ENCODE peak calls at places on chromosomes 11 and 22, in seven cellular contexts. X, R, U, A, Y, K and Z are unnamed samples.

GRCh38 chr11:93552874-93553273 is 9.7 kb upstream of the SMCO4 start:
- DNase-seq in X (no peak), R (no peak), U (no peak), A (no peak), Y (no peak), K (no peak), Z (no peak)

GRCh38 chr11:32405592-32405991 is 29.7 kb downstream of the WT1 start:
- DNase-seq in X (no peak), R (no peak), U (no peak), A (no peak), Y (no peak), K (no peak), Z (no peak)

GRCh38 chr11:6319879-6320410 is 356 bp downstream of the CAVIN3 start:
- DNase-seq in X (peak), R (no peak), U (peak), A (peak), Y (peak), K (peak), Z (no peak)

GRCh38 chr11:2208691-2209369 is 37.2 kb upstream of the TH start:
- DNase-seq in X (no peak), R (no peak), U (peak), A (peak), Y (no peak), K (no peak), Z (peak)

GRCh38 chr11:108754901-108755625 is 90.2 kb downstream of the DDX10 start:
- DNase-seq in X (no peak), R (no peak), U (no peak), A (no peak), Y (peak), K (no peak), Z (no peak)

GRCh38 chr22:27032121-27032761 is 374.9 kb downstream of the MIAT start:
- DNase-seq in X (no peak), R (no peak), U (peak), A (peak), Y (no peak), K (peak), Z (no peak)

GRCh38 chr11:3204141-3205015 is 14.2 kb downstream of the MRGPRG start:
- DNase-seq in X (no peak), R (no peak), U (no peak), A (no peak), Y (no peak), K (peak), Z (peak)

GRCh38 chr11:83768476-83768875 is 482.3 kb upstream of the CCDC90B start:
- DNase-seq in X (no peak), R (no peak), U (no peak), A (no peak), Y (no peak), K (no peak), Z (no peak)

GRCh38 chr11:85718991-85719807 is 33.2 kb upstream of the CCDC89 start:
- DNase-seq in X (peak), R (no peak), U (peak), A (peak), Y (peak), K (peak), Z (no peak)

GRCh38 chr11:6405039-6405667 is 13.7 kb downstream of the APBB1 start:
- DNase-seq in X (no peak), R (no peak), U (peak), A (no peak), Y (peak), K (peak), Z (no peak)

GRCh38 chr11:75577198-75577597 is 15.1 kb downstream of the SERPINH1 start:
- DNase-seq in X (peak), R (no peak), U (peak), A (no peak), Y (peak), K (peak), Z (no peak)

GRCh38 chr22:48624401-48624800 is 1203.3 kb downstream of the BRD1 start:
- DNase-seq in X (no peak), R (no peak), U (no peak), A (no peak), Y (no peak), K (no peak), Z (no peak)

GRCh38 chr11:71080239-71081097 is 171.9 kb downstream of the SHANK2 start:
- DNase-seq in X (peak), R (peak), U (peak), A (no peak), Y (peak), K (peak), Z (no peak)

GRCh38 chr11:86639172-86639571 is 33.2 kb downstream of the ME3 start:
- DNase-seq in X (peak), R (no peak), U (no peak), A (no peak), Y (no peak), K (no peak), Z (no peak)

GRCh38 chr11:34437224-34437879 is 1.4 kb upstream of the CAT start:
- DNase-seq in X (no peak), R (no peak), U (no peak), A (no peak), Y (no peak), K (no peak), Z (no peak)

GRCh38 chr22:20463324-20464095 is 25.9 kb upstream of the SCARF2 start:
- DNase-seq in X (no peak), R (peak), U (no peak), A (no peak), Y (no peak), K (no peak), Z (no peak)

GRCh38 chr11:61904539-61905048 is 12.8 kb downstream of the RAB3IL1 start:
- DNase-seq in X (no peak), R (no peak), U (peak), A (no peak), Y (no peak), K (peak), Z (no peak)

GRCh38 chr11:38593649-38594048 is 1995.6 kb upstream of the RAG2 start:
- DNase-seq in X (peak), R (no peak), U (no peak), A (no peak), Y (peak), K (no peak), Z (no peak)
- TF ChIP-seq CTCF in X (no peak), R (no peak), U (no peak), A (no peak), Y (no peak), K (no peak), Z (no peak)

GRCh38 chr11:121932646-121933185 is 183.3 kb downstream of the BLID start:
- DNase-seq in X (no peak), R (no peak), U (no peak), A (no peak), Y (no peak), K (no peak), Z (no peak)
- TF ChIP-seq CTCF in X (no peak), R (no peak), U (no peak), A (no peak), Y (no peak), K (no peak), Z (no peak)

DNA sequence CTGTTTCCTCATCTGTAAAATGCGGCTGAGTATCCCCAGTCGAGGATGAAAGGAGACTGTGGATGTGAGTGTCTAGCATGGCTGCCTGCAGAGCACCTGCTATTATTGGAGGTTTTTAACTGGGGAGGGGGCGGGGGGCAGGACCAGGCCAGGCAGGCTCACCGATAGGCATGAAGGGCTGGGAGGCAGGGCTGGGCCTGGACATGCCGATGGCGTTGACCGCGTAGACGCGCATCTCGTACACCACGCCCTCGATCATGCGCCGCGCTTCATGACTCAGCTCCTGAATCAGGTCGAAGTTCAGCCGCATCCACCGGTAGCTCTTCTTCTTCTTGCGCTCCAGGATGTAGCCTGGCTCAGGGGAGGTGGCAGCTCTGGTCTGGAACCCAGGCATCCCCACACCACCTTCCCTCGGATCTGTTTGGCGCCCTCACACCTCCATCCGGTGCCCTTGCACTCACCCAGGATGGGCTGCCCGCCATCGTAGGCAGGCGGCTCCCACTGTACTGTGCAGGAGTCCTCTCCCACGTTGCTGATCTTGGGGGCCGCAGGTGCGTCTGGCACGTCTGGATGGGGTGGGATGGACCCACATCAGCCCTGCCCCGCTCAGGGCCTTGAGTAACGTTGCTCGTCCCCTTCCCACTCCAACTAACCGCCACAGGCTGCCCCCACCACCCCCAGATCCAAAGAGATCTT is 15.1 kb downstream of the MYBPC3 start:
- DNase-seq in X (no peak), R (no peak), U (peak), A (no peak), Y (no peak), K (no peak), Z (no peak)
- TF ChIP-seq CTCF in X (no peak), R (no peak), U (no peak), A (no peak), Y (no peak), K (no peak), Z (no peak)

DNA sequence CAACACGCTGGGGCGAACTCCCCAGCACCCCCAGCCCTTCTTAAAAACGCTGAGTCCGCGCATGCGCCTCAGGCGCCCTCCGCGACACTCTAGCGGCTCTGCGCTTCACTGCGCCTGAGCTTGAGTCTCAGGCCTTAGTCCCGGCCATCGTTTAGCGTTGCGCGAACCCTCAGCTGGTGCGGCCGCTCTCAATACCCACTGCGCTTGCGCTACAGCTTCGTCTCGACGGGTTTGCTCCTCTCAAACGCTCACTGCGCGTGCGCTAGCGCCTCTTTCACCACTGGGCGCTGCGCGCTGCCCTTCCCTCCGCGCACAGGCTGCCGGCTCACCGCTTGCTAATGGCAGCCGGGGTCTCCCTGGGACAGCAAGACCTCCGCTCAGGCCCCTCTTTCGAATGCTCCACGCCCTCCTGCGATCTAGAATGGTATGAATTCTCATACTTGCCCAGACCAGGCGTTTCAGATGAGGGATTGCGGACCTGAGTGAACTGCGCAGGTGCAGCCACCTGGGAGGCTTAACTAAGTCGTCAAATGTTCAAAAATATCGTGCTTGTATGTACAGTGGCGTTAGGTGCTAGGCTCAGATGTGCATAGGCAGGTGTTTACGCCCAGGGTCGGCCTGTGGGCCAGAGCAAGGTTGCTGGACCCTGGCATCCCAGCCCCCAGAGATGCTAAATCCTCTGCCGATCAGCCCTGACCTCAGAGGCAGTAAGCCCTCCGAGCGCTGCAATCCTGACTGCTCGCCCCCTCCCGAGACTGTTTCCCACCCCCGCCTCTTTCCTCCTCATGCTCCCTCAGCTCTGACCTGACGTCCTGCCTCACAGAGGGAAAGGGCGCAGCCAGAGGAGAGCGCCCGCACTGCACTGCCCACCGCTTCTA is at the start of gene SLC2A11:
- DNase-seq in X (peak), R (peak), U (peak), A (peak), Y (peak), K (peak), Z (peak)
- TF ChIP-seq CTCF in X (peak), R (peak), U (peak), A (no peak), Y (peak), K (no peak), Z (no peak)

GRCh38 chr11:124470516-124471231 is 25.2 kb upstream of the OR8B8 start:
- DNase-seq in X (no peak), R (no peak), U (no peak), A (no peak), Y (peak), K (no peak), Z (no peak)

GRCh38 chr11:124473476-124473875 is 28.0 kb upstream of the OR8B8 start:
- DNase-seq in X (no peak), R (no peak), U (no peak), A (no peak), Y (no peak), K (no peak), Z (no peak)

GRCh38 chr11:124463990-124464389 is 18.5 kb upstream of the OR8B8 start:
- DNase-seq in X (no peak), R (no peak), U (no peak), A (no peak), Y (no peak), K (no peak), Z (no peak)

GRCh38 chr11:124465368-124465767 is 19.9 kb upstream of the OR8B8 start:
- DNase-seq in X (no peak), R (no peak), U (no peak), A (no peak), Y (no peak), K (no peak), Z (no peak)

DNA sequence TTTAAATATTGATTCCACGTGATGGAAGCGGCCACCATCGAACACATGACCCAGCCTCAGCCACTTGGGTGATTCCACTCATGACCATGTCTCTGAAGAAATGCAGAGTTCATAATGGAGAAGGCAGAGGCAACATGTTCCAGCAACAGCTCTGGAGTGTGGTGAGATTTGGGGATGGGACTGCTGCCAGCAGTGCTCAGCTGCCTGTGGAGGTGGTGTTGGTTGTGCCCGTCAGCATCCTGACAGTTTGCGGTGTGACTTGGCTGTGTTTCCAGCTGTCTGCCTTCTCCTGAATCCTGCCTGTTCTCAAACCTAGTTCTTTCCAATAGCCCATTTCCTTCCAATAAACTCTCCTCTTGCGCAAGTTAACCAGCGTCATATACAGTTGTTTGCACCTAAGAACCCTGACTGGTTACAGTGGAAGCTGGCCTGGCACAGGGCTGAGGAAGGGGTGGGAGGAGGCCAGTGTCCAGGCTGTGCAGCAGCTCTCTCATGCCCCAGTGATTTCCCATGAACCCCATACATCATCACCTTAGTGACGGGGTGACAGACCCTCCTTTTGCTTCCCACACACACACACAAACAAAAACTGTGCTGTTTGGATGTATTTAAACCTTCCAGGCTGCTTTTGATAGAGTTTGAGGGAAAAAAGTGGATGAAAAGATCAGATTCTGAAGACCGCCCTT is 22.0 kb upstream of the OR8B8 start:
- DNase-seq in X (peak), R (no peak), U (no peak), A (no peak), Y (peak), K (peak), Z (no peak)
- TF ChIP-seq CTCF in X (no peak), R (no peak), U (no peak), A (no peak), Y (no peak), K (no peak), Z (no peak)

DNA sequence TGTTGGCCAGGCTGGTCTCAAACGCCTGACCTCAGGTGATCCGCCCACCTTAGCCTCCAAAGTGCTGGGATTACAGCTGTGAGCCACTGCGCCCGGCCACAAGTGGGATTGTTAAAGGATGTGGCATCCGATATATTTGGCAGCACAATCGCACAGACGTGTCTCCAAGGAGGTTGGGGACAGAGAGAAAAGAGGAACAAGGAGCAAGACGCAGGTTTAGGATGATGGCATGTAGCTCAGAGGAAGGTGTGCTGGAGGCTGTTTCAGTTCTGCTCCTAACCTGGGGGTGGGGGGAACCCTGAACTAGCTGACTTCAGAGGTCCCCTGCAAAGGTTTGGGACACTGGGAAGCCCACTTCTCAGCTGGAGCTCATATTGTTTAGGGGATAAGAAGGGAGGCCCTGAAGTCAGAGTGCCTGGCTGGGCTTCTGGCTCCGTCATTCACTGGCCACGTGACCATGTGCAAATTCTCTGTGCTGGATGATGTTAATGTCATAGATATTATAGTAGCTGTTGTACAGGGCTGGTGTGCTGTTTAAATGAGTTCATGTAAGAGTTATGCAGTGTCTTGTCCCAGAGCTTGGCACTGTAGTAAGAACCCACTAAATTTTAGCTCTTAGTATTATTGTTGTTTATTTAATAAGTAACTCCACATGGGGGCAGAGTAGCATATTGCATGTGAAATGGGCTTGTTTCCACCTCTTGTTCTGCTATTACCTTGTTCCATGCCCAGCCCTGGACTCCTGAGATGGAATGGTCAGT is 129.7 kb downstream of the ST3GAL4 start:
- DNase-seq in X (peak), R (no peak), U (no peak), A (no peak), Y (peak), K (no peak), Z (peak)
- TF ChIP-seq CTCF in X (peak), R (no peak), U (peak), A (no peak), Y (no peak), K (no peak), Z (no peak)

GRCh38 chr22:29307658-29308147 is 1.3 kb downstream of the GAS2L1 start:
- DNase-seq in X (no peak), R (no peak), U (peak), A (no peak), Y (no peak), K (no peak), Z (no peak)
- TF ChIP-seq CTCF in X (no peak), R (no peak), U (no peak), A (no peak), Y (no peak), K (no peak), Z (no peak)

GRCh38 chr11:113249491-113249763 is 65.0 kb upstream of the TTC12 start:
- DNase-seq in X (no peak), R (no peak), U (no peak), A (no peak), Y (peak), K (no peak), Z (no peak)
- TF ChIP-seq CTCF in X (peak), R (no peak), U (peak), A (no peak), Y (peak), K (no peak), Z (no peak)